ENCODE peak calls at places on chromosomes 6 and 20, in six cellular contexts. C, A, V, E, Y and W are unnamed samples. For H3K4me1, the result is how much of the 10 kb centered on the place peaks cover.

GRCh38 chr6:28011716-28012115 is 54.7 kb downstream of the OR2B6 start:
- DNase-seq in C (no peak), A (no peak), V (no peak), E (no peak), Y (no peak), W (no peak)

GRCh38 chr6:18062733-18063132 is 59.7 kb downstream of the NHLRC1 start:
- DNase-seq in C (peak), A (no peak), V (no peak), E (no peak), Y (no peak), W (no peak)

GRCh38 chr6:3341467-3341866 is 82.7 kb downstream of the PSMG4 start:
- DNase-seq in C (no peak), A (no peak), V (peak), E (no peak), Y (no peak), W (no peak)

GRCh38 chr6:136163260-136163659 is 86.9 kb downstream of the MTFR2 start:
- DNase-seq in C (no peak), A (no peak), V (no peak), E (no peak), Y (no peak), W (no peak)

GRCh38 chr20:32742322-32743236 is 688 bp downstream of the COMMD7 start:
- DNase-seq in C (no peak), A (peak), V (no peak), E (peak), Y (no peak), W (peak)

GRCh38 chr6:3773696-3774298 is 22.3 kb upstream of the PXDC1 start:
- DNase-seq in C (peak), A (no peak), V (peak), E (no peak), Y (no peak), W (no peak)

GRCh38 chr20:23138226-23138625 is 52.1 kb upstream of the CD93 start:
- DNase-seq in C (no peak), A (no peak), V (no peak), E (no peak), Y (no peak), W (no peak)

GRCh38 chr6:55943329-55943728 is 67.9 kb upstream of the BMP5 start:
- DNase-seq in C (no peak), A (no peak), V (peak), E (no peak), Y (no peak), W (no peak)

GRCh38 chr6:170291271-170292110 is 613 bp upstream of the DLL1 start:
- DNase-seq in C (no peak), A (peak), V (no peak), E (peak), Y (no peak), W (peak)

GRCh38 chr20:39960522-39961420 is 728.3 kb downstream of the MAFB start:
- DNase-seq in C (no peak), A (no peak), V (no peak), E (no peak), Y (no peak), W (no peak)

GRCh38 chr6:82738773-82739172 is 326.9 kb downstream of the UBE3D start:
- DNase-seq in C (no peak), A (no peak), V (no peak), E (no peak), Y (no peak), W (no peak)

GRCh38 chr20:18541741-18542140 is 25.5 kb upstream of the SMIM26 start:
- DNase-seq in C (no peak), A (no peak), V (no peak), E (no peak), Y (no peak), W (no peak)

GRCh38 chr6:19839237-19839546 is 2.0 kb downstream of the ID4 start:
- DNase-seq in C (no peak), A (no peak), V (no peak), E (no peak), Y (no peak), W (no peak)

GRCh38 chr6:19841181-19841580 is 4.0 kb downstream of the ID4 start:
- DNase-seq in C (no peak), A (no peak), V (peak), E (no peak), Y (no peak), W (no peak)

GRCh38 chr6:19837511-19838441 is 606 bp downstream of the ID4 start:
- DNase-seq in C (peak), A (peak), V (peak), E (peak), Y (no peak), W (peak)

GRCh38 chr6:19838442-19839236 is 1.5 kb downstream of the ID4 start:
- DNase-seq in C (peak), A (peak), V (no peak), E (peak), Y (no peak), W (peak)

GRCh38 chr6:19839788-19840187 is 2.6 kb downstream of the ID4 start:
- DNase-seq in C (no peak), A (no peak), V (no peak), E (no peak), Y (no peak), W (no peak)
- H3K4me3 ChIP-seq in C (no peak), A (no peak), V (peak), E (peak), Y (no peak), W (no peak)

DNA sequence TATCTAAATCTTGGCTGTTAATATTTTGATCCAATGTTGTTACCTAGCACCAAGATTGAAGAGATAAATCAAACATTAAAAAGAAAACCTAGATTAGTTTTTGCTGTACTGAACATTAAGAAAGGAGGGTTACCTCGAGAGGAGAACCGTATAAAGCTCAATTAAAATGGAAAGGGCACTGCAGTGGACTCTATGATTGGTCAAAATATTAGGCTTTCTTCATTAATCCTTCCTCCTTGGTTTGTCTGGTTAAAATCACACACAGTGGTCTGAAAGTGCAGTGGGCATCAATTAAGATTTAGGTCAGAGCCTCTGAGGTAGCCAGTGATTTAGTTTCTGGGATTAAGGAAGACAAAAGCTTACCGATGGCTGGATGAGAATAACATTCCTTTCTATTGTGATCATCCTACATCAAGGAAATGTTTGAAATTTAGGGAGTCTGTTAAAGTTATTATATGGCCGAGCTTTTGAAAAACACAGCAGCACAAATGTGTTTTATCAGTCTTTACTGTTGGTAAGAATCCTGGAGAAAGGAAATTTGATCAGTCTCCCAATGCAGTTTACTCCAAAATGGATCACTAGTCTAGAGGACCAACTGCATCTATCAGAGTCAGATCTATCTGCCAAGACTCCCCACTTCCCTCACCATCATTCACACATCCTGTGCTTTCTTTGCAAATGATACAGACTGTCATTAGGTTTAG is 134.6 kb upstream of the NEDD9 start:
- DNase-seq in C (no peak), A (no peak), V (peak), E (no peak), Y (no peak), W (no peak)
- H3K4me1 ChIP-seq in C (under half), A (under half), V (under half), E (under half), Y (under half), W (under half)

GRCh38 chr6:131251593-131252204 is 116.4 kb downstream of the AKAP7 start:
- DNase-seq in C (no peak), A (peak), V (peak), E (no peak), Y (no peak), W (no peak)

GRCh38 chr6:131255434-131255833 is 120.2 kb downstream of the AKAP7 start:
- DNase-seq in C (no peak), A (no peak), V (no peak), E (no peak), Y (no peak), W (no peak)

GRCh38 chr6:131244942-131245341 is 109.7 kb downstream of the AKAP7 start:
- DNase-seq in C (no peak), A (no peak), V (no peak), E (no peak), Y (no peak), W (no peak)

GRCh38 chr6:131255911-131256310 is 120.6 kb downstream of the AKAP7 start:
- DNase-seq in C (no peak), A (no peak), V (no peak), E (no peak), Y (no peak), W (no peak)

DNA sequence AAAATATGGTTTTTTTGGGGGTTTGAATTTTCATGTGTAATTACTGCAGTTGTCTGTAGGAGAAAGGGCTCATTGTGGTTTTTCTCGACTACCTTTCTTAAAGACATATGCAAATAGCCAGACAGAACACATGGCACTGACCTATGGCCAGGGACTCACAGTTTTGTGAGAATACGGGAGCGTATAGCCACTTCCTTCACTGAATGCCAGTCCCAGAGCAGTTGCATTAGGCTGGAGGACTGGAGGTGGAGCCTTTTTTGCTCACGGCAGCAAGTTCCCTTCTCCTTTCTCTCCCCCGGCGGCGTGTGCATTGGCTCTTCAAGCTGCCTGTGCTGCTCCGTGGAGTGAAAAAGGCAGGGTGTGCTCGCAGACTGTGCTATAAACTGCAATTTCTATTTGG is 114.9 kb downstream of the AKAP7 start:
- DNase-seq in C (peak), A (peak), V (peak), E (peak), Y (no peak), W (peak)
- H3K4me3 ChIP-seq in C (peak), A (peak), V (peak), E (peak), Y (no peak), W (peak)

DNA sequence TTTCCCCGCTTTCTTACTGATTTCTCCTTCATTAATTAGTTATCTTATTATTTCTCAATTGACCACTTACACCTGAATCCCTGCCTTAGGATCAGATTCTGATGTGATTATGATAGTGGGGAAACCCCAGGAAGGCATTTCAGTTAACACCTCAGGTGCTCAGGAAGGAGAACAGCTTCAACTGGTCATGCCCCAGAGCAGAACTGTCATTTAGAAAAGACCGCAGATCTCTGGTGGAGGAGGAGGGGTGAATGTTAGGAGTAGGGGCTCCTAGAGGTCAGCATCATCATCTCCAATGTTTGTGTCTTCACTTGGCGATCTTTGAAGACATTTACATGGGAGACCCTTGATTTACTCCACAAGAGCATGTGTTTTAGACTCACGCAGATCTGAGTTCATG is 44.5 kb downstream of the PROKR2 start:
- DNase-seq in C (no peak), A (no peak), V (no peak), E (no peak), Y (no peak), W (no peak)
- H3K4me1 ChIP-seq in C (under half), A (under half), V (under half), E (under half), Y (under half), W (under half)

DNA sequence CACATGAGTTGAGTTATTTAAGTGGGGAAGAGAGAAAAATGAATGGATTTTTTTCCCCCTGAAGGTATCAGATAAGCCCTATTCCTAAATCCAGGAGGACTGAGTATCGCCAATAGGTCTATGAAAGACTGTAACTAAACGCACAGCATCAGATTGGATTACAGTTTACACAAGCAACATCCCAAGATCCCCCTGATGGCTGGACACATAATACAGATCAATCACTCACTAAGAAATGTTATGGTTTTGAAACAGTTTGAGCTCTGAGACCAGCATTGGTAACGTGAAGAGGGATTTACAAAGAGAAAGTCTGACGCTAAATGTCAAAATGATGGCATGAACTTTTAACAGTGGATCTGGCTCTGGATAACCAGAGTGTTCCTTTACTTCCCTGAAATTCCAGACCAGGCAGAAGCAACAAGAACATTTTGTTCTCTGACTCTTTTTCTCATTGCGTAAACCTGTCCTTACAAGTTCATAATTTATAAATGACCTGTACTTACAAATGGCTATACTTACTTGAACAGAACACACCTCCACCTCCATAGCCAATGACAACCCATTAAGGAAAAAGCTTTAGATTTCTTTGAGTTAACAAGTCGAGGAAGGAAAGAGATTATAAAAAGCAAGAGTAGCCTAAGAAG is 131.8 kb upstream of the BEND3 start:
- DNase-seq in C (no peak), A (no peak), V (peak), E (no peak), Y (no peak), W (no peak)
- H3K4me3 ChIP-seq in C (no peak), A (no peak), V (no peak), E (no peak), Y (no peak), W (no peak)

DNA sequence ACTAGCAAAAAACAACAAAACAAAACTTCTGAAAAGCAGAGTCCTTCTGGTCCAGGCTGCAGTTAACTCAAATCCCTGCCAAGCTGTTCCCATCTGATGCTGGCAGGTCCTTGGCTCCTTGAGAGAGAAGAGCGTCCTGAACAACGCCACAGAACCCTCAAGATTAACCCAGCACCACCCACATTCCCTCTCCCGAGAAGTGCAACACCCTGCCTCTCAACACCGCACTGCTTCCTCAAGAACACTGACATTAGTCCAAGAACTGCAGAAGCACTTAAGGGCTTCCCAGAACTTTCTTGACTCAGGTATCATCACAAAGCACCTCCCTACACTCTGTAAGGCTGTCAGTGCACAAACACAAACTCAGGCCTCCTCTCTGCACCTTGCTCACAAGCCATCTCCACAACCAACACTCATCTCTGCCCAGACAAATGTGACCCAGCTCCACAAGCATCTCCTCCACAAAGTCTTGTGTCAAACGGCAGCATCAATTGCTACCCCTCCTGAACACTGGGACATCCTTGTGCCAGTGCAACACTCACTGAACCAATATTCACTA is 7.5 kb downstream of the MRPL14 start:
- DNase-seq in C (no peak), A (no peak), V (peak), E (no peak), Y (no peak), W (no peak)
- H3K4me1 ChIP-seq in C (half or more), A (under half), V (under half), E (under half), Y (under half), W (under half)

DNA sequence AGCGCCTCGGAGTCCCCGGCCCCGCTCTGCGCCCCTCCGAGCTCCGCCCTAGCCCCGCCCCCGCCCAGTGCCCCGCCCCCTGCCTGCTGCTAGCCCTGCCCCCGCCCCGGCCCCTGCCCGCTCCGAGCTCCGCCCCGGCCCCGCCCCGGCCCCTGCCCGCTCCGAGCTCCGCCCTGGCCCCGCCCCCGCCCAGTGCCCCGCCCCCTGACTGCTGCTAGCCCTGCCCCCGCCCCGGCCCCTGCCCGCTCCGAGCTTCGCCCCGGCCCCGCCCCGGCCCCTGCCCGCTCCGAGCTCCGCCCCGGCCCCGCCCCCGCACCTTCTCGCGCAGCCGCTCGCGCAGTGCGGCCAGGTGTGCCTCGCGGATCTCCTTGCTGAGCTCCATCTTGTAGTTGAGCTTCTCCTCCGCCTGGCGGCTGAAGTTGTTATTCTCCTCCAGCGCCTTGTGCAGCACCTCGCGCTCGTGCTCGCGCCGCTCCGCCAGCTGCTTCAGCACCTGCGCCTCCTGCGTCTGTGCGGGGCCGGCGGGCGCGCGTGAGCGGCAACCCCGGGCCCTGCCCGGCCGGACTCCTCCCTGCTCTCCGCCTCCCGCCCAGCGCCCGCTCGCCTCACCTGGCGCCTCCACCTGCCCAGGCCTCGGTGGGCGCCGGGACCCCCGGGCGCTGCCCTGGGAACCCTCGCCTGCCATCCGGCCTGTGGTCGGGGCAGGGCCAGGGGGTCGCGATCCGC is 11.3 kb downstream of the STMN3 start:
- DNase-seq in C (peak), A (peak), V (peak), E (peak), Y (no peak), W (peak)
- H3K4me3 ChIP-seq in C (no peak), A (peak), V (peak), E (peak), Y (peak), W (no peak)